ENCODE peak calls at places on chromosomes 2 and 18, in eight cellular contexts. W is endothelial cell of umbilical vein; J is heart left ventricle; I is PC-3; N is HCT116; Z is effector memory CD4-positive, alpha-beta T cell; X is fibroblast of lung; Y is gastrocnemius medialis. T is an unnamed sample. For H3K27me3, the result is how much of the 10 kb centered on the place peaks cover.

GRCh38 chr2:106970471-106971261 is 84.7 kb upstream of the ST6GAL2 start:
- DNase-seq in Y (no peak), J (no peak), I (peak), X (peak), Z (no peak), W (no peak), N (no peak), T (no peak)

GRCh38 chr2:146068051-146068450 is 1548.1 kb upstream of the ZEB2 start:
- DNase-seq in Z (no peak), N (no peak), Y (no peak), J (no peak), X (peak), I (no peak), W (no peak), T (no peak)

GRCh38 chr2:28395334-28396061 is 2.8 kb downstream of the FOSL2 start:
- DNase-seq in Z (no peak), X (peak), N (no peak), J (peak), Y (peak), W (peak), I (peak), T (peak)

GRCh38 chr2:190159453-190159852 is 96.9 kb upstream of the MSTN start:
- DNase-seq in J (peak), X (peak), W (no peak), Z (no peak), I (no peak), Y (peak), N (no peak), T (peak)

GRCh38 chr2:128438091-128438490 is 119.4 kb upstream of the HS6ST1 start:
- DNase-seq in N (no peak), I (no peak), X (no peak), J (peak), Y (no peak), W (no peak), Z (no peak), T (no peak)

GRCh38 chr2:127149384-127149783 is 42.4 kb upstream of the BIN1 start:
- DNase-seq in J (no peak), Z (no peak), W (peak), X (peak), I (peak), Y (no peak), N (no peak), T (no peak)

GRCh38 chr18:49898421-49898820 is 85.1 kb upstream of the ACAA2 start:
- DNase-seq in W (peak), N (peak), Y (no peak), Z (peak), I (peak), X (peak), J (peak), T (peak)

GRCh38 chr2:188085421-188085820 is 206.3 kb upstream of the GULP1 start:
- DNase-seq in Y (no peak), I (no peak), W (no peak), X (no peak), Z (no peak), J (no peak), N (no peak), T (no peak)

GRCh38 chr2:3780477-3781402 is 77.4 kb downstream of the DCDC2C start:
- DNase-seq in Z (no peak), W (peak), X (peak), I (peak), N (peak), Y (no peak), J (peak), T (peak)

GRCh38 chr2:38293152-38293865 is 83.8 kb downstream of the ATL2 start:
- DNase-seq in W (no peak), Z (no peak), J (no peak), I (no peak), Y (no peak), N (no peak), X (no peak), T (no peak)

GRCh38 chr2:65055427-65056214 is 595 bp upstream of the CEP68 start:
- DNase-seq in Z (no peak), X (no peak), N (no peak), I (no peak), W (no peak), J (no peak), Y (peak), T (no peak)

GRCh38 chr2:100703744-100704143 is 116.2 kb upstream of the NPAS2 start:
- DNase-seq in I (no peak), N (no peak), J (no peak), W (no peak), X (no peak), Z (no peak), Y (no peak), T (no peak)
- H3K27me3 ChIP-seq in I (under half), N (under half), J (under half), W (under half), X (under half), Z (under half), Y (under half), T (under half)

GRCh38 chr2:45156605-45157004 is 147.4 kb upstream of the SIX2 start:
- DNase-seq in J (no peak), I (no peak), Z (no peak), X (no peak), Y (no peak), N (no peak), W (no peak), T (no peak)

GRCh38 chr2:45152691-45153090 is 143.4 kb upstream of the SIX2 start:
- DNase-seq in J (no peak), I (no peak), Y (no peak), Z (no peak), X (no peak), N (no peak), W (no peak), T (no peak)

GRCh38 chr2:45154144-45154543 is 144.9 kb upstream of the SIX2 start:
- DNase-seq in W (no peak), Y (no peak), Z (no peak), X (no peak), N (no peak), I (no peak), J (no peak), T (no peak)

GRCh38 chr2:45153126-45153525 is 143.9 kb upstream of the SIX2 start:
- DNase-seq in N (no peak), J (no peak), I (no peak), Z (no peak), Y (no peak), X (no peak), W (no peak), T (no peak)

GRCh38 chr2:45154606-45155155 is 145.4 kb upstream of the SIX2 start:
- DNase-seq in N (no peak), Z (no peak), W (no peak), X (no peak), Y (no peak), J (no peak), I (no peak), T (no peak)
- H3K27me3 ChIP-seq in N (under half), Z (under half), W (under half), X (under half), Y (under half), J (under half), I (under half), T (under half)

GRCh38 chr2:1866402-1867091 is 122.2 kb upstream of the PXDN start:
- DNase-seq in X (no peak), J (no peak), N (no peak), I (no peak), Z (no peak), W (no peak), Y (no peak), T (no peak)
- H3K27me3 ChIP-seq in X (under half), J (half or more), N (half or more), I (half or more), Z (under half), W (under half), Y (under half), T (under half)

DNA sequence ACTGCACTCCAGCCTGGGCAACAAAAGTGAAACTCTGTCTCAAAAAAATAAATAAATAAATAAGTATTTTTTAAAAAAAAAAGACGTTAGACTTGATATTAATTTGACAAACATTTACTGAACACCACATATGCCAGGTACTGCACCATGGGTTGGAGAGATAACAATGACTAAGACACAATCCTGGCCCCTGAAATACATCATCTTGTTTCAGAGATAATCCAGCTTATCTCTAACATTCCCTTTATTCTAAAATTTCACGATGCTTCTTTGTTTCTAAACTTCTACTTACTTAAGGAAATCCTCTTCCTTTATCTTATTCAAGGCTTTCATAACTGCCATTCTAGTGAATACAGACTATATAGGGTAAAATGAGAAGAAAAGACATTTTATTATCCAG is 55.0 kb upstream of the PEX13 start:
- DNase-seq in Y (no peak), I (no peak), J (no peak), W (no peak), Z (no peak), X (no peak), N (no peak), T (no peak)
- H3K27me3 ChIP-seq in Y (under half), I (under half), J (under half), W (under half), Z (under half), X (under half), N (under half), T (under half)

GRCh38 chr18:25351280-25351772 is 640 bp downstream of the ZNF521 start:
- DNase-seq in Z (no peak), Y (no peak), X (peak), N (no peak), W (no peak), J (no peak), I (no peak), T (no peak)
- H3K27me3 ChIP-seq in Z (under half), Y (under half), X (under half), N (under half), W (under half), J (under half), I (half or more), T (under half)